ENCODE peak calls at places on chromosomes 7 and 10, in five cellular contexts. H, Q, D, S and X are unnamed samples.

GRCh38 chr10:121127151-121127906 is 276.2 kb downstream of the WDR11 start:
- DNase-seq in H (no peak), Q (no peak), D (no peak), S (no peak), X (no peak)

GRCh38 chr10:126393076-126393475 is 4.8 kb upstream of the ADAM12 start:
- DNase-seq in H (no peak), Q (no peak), D (no peak), S (no peak), X (no peak)

GRCh38 chr7:55365103-55365679 is at the start of gene LANCL2:
- DNase-seq in H (peak; percentile 74), Q (no peak), D (peak; percentile 85), S (no peak), X (no peak)

GRCh38 chr7:135965602-135966001 is 11.6 kb downstream of the MTPN start:
- DNase-seq in H (no peak), Q (no peak), D (no peak), S (no peak), X (no peak)

GRCh38 chr10:5840314-5841307 is 27.4 kb upstream of the GDI2 start:
- DNase-seq in H (no peak), Q (no peak), D (peak; percentile 16), S (peak; percentile 22), X (peak; percentile 84)

GRCh38 chr10:61757525-61758397 is 95.0 kb downstream of the CABCOCO1 start:
- DNase-seq in H (no peak), Q (no peak), D (no peak), S (no peak), X (no peak)

GRCh38 chr7:25611196-25611595 is 382.9 kb upstream of the NPVF start:
- DNase-seq in H (no peak), Q (no peak), D (no peak), S (no peak), X (no peak)

GRCh38 chr7:143002106-143002505 is 24.8 kb downstream of the OR9A2 start:
- DNase-seq in H (no peak), Q (no peak), D (peak; percentile 30), S (no peak), X (no peak)

GRCh38 chr10:80684217-80684616 is 146.5 kb downstream of the SH2D4B start:
- DNase-seq in H (no peak), Q (no peak), D (no peak), S (no peak), X (no peak)

GRCh38 chr10:19930936-19931859 is 115.0 kb downstream of the PLXDC2 start:
- DNase-seq in H (peak; percentile 87), Q (no peak), D (no peak), S (no peak), X (peak; percentile 25)

GRCh38 chr7:36037121-36037662 is 115.9 kb upstream of the EEPD1 start:
- DNase-seq in H (peak; percentile 90), Q (no peak), D (no peak), S (peak; percentile 82), X (no peak)

GRCh38 chr10:127441350-127442219 is 107.5 kb upstream of the NPS start:
- DNase-seq in H (peak; percentile 57), Q (peak; percentile 48), D (peak; percentile 9), S (no peak), X (no peak)

GRCh38 chr7:8823486-8823885 is 390.1 kb downstream of the NXPH1 start:
- DNase-seq in H (no peak), Q (no peak), D (no peak), S (no peak), X (no peak)

GRCh38 chr10:101130984-101131961 is at the start of gene TLX1:
- DNase-seq in H (no peak), Q (no peak), D (peak; percentile 82), S (no peak), X (no peak)

GRCh38 chr7:20136647-20137046 is 80.5 kb downstream of the MACC1 start:
- DNase-seq in H (no peak), Q (no peak), D (no peak), S (no peak), X (no peak)

GRCh38 chr7:155790666-155791065 is 21.6 kb downstream of the SHH start:
- DNase-seq in H (no peak), Q (no peak), D (no peak), S (no peak), X (no peak)

GRCh38 chr7:152607007-152607406 is 68.9 kb downstream of the XRCC2 start:
- DNase-seq in H (no peak), Q (no peak), D (no peak), S (no peak), X (no peak)

GRCh38 chr10:48937796-48938195 is 1.8 kb downstream of the LRRC18 start:
- DNase-seq in H (peak; percentile 1), Q (no peak), D (no peak), S (no peak), X (no peak)

GRCh38 chr7:85685901-85686300 is 499.0 kb upstream of the SEMA3D start:
- DNase-seq in H (no peak), Q (no peak), D (no peak), S (no peak), X (peak; percentile 13)

GRCh38 chr7:98848918-98849317 is 20.9 kb downstream of the TMEM130 start:
- DNase-seq in H (no peak), Q (no peak), D (no peak), S (no peak), X (no peak)

GRCh38 chr7:20075992-20076813 is 141.0 kb downstream of the MACC1 start:
- DNase-seq in H (no peak), Q (no peak), D (no peak), S (no peak), X (no peak)

GRCh38 chr7:106486331-106486730 is 174.6 kb downstream of the CCDC71L start:
- DNase-seq in H (no peak), Q (no peak), D (no peak), S (no peak), X (no peak)

GRCh38 chr10:113454341-113455061 is 98.4 kb upstream of the HABP2 start:
- DNase-seq in H (peak; percentile 62), Q (peak; percentile 79), D (peak; percentile 77), S (peak; percentile 27), X (peak; percentile 84)

GRCh38 chr7:105829681-105830322 is 46.6 kb downstream of the ATXN7L1 start:
- DNase-seq in H (no peak), Q (no peak), D (no peak), S (no peak), X (no peak)

GRCh38 chr10:60905580-60905979 is 38.4 kb downstream of the RHOBTB1 start:
- DNase-seq in H (no peak), Q (no peak), D (no peak), S (peak; percentile 80), X (no peak)

GRCh38 chr7:94763268-94763667 is 107.3 kb upstream of the SGCE start:
- DNase-seq in H (no peak), Q (no peak), D (no peak), S (no peak), X (no peak)

GRCh38 chr10:509361-510102 is 179.9 kb downstream of the DIP2C start:
- DNase-seq in H (no peak), Q (peak; percentile 51), D (no peak), S (no peak), X (no peak)

GRCh38 chr10:91335147-91335546 is 75.0 kb upstream of the HECTD2 start:
- DNase-seq in H (no peak), Q (no peak), D (no peak), S (no peak), X (no peak)

GRCh38 chr10:19310121-19310520 is 261.5 kb downstream of the MALRD1 start:
- DNase-seq in H (no peak), Q (no peak), D (no peak), S (no peak), X (no peak)

GRCh38 chr10:86339226-86339865 is 27.2 kb downstream of the GRID1 start:
- DNase-seq in H (no peak), Q (peak; percentile 38), D (no peak), S (no peak), X (no peak)

GRCh38 chr7:94696981-94697670 is 41.2 kb upstream of the SGCE start:
- DNase-seq in H (peak; percentile 87), Q (no peak), D (no peak), S (peak; percentile 46), X (peak; percentile 80)

GRCh38 chr7:1531263-1531978 is 919 bp downstream of the MAFK start:
- DNase-seq in H (peak; percentile 74), Q (no peak), D (no peak), S (peak; percentile 45), X (no peak)

GRCh38 chr10:9234191-9234590 is 1179.7 kb downstream of the GATA3 start:
- DNase-seq in H (no peak), Q (no peak), D (no peak), S (no peak), X (no peak)

GRCh38 chr10:77898323-77899079 is 28.1 kb downstream of the DLG5 start:
- DNase-seq in H (peak; percentile 96), Q (peak; percentile 69), D (peak; percentile 31), S (no peak), X (peak; percentile 66)

GRCh38 chr7:45089314-45089891 is 634 bp upstream of the NACAD start:
- DNase-seq in H (peak; percentile 96), Q (peak; percentile 74), D (peak; percentile 91), S (peak; percentile 43), X (peak; percentile 75)

GRCh38 chr7:151384776-151385625 is 24.8 kb downstream of the WDR86 start:
- DNase-seq in H (no peak), Q (peak; percentile 78), D (no peak), S (no peak), X (peak; percentile 26)

GRCh38 chr10:125153693-125154490 is 6.5 kb downstream of the CTBP2 start:
- DNase-seq in H (no peak), Q (no peak), D (no peak), S (no peak), X (no peak)

GRCh38 chr7:49010717-49011116 is 86.4 kb downstream of the CDC14C start:
- DNase-seq in H (no peak), Q (no peak), D (no peak), S (no peak), X (no peak)
- H3K9me3 ChIP-seq in H (no peaks in the 10 kb centered on the region), Q (no peaks in the 10 kb centered on the region), D (no peaks in the 10 kb centered on the region), S (peaks cover 6% of the 10 kb centered on the region), X (no peaks in the 10 kb centered on the region)

DNA sequence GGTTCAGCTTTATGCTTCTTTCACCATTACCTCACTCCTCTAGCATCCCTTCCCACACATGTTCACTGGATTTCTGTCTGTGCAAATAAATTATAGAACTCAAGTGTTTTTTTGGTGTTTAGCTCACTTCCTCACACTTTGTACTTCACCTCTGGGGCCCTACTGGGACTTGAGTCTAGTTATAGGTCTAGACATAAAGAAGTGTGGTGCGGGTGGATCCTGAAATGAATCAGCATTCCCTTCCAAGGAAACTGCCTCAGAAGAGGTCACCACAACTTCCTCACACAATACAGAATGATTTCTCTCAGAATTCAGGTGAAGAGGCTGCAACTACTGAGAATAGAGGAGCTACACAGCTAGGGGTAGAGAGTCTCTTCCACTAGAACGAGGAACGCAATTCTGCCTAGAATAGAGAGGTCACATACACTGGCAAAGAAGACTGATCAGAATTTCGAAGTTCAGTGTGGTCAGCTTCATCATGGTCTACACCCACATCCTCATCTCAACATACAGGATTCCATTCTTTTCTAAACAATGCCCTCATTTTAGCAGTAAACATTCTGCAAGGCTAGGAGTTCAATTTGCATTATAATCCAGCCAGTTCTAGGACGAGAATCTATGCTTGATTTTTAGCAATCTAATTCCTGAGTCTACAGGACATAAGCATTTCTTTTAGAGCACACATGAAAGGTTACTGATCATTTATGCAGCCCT is 938.7 kb upstream of the PHF14 start:
- DNase-seq in H (no peak), Q (no peak), D (no peak), S (no peak), X (no peak)
- H3K9me3 ChIP-seq in H (no peaks in the 10 kb centered on the region), Q (no peaks in the 10 kb centered on the region), D (no peaks in the 10 kb centered on the region), S (no peaks in the 10 kb centered on the region), X (peaks cover 5% of the 10 kb centered on the region)

GRCh38 chr10:87799860-87800259 is 18.2 kb downstream of the ATAD1 start:
- DNase-seq in H (no peak), Q (no peak), D (no peak), S (no peak), X (no peak)
- H3K9me3 ChIP-seq in H (peaks cover 8% of the 10 kb centered on the region), Q (no peaks in the 10 kb centered on the region), D (peaks cover 34% of the 10 kb centered on the region), S (peaks cover 14% of the 10 kb centered on the region), X (no peaks in the 10 kb centered on the region)

GRCh38 chr7:27101188-27101905 is 1.1 kb downstream of the HOXA2 start:
- DNase-seq in H (peak; percentile 56), Q (no peak), D (peak; percentile 54), S (no peak), X (no peak)
- H3K9me3 ChIP-seq in H (no peaks in the 10 kb centered on the region), Q (no peaks in the 10 kb centered on the region), D (no peaks in the 10 kb centered on the region), S (no peaks in the 10 kb centered on the region), X (no peaks in the 10 kb centered on the region)